ENCODE peak calls at places on chromosomes 5 and 9, in seven cellular contexts. M is natural killer cell; F is cardiac fibroblast; D is stimulated activated CD8-positive, alpha-beta memory T cell treated with anti-CD3 and anti-CD28 coated beads, Interleukin-2, amount 100 ng/mL, for 48 hours; H is GM23248; J is heart right ventricle; K is GM12865. I is an unnamed sample.

GRCh38 chr9:71036501-71036900 is 84.9 kb downstream of the TRPM3 start:
- DNase-seq in M (no peak), F (peak; percentile 60), K (no peak), J (no peak), H (no peak), D (no peak), I (no peak)

GRCh38 chr9:6567140-6567591 is 78.4 kb downstream of the GLDC start:
- DNase-seq in D (no peak), M (no peak), K (no peak), F (peak; percentile 91), J (no peak), H (peak; percentile 97), I (no peak)

GRCh38 chr9:15078345-15078744 is 168.1 kb upstream of the FREM1 start:
- DNase-seq in M (no peak), D (no peak), H (no peak), J (no peak), F (no peak), K (no peak), I (no peak)

GRCh38 chr5:1410156-1411014 is 34.9 kb downstream of the SLC6A3 start:
- DNase-seq in H (no peak), J (no peak), M (no peak), K (no peak), D (no peak), F (no peak), I (no peak)

GRCh38 chr5:177966839-177967167 is 29.2 kb downstream of the PROP1 start:
- DNase-seq in M (no peak), F (no peak), J (no peak), K (no peak), D (no peak), H (no peak), I (no peak)

GRCh38 chr5:140131967-140132409 is 6.3 kb downstream of the IGIP start:
- DNase-seq in M (no peak), D (no peak), K (peak; percentile 19), J (no peak), H (peak; percentile 97), F (peak; percentile 83), I (no peak)

GRCh38 chr9:96514108-96514824 is 64.3 kb downstream of the HABP4 start:
- DNase-seq in K (no peak), H (peak; percentile 93), F (peak; percentile 70), M (no peak), J (no peak), D (no peak), I (no peak)

GRCh38 chr9:16329699-16330113 is 540.8 kb downstream of the BNC2 start:
- DNase-seq in D (no peak), M (no peak), K (no peak), J (peak; percentile 37), H (no peak), F (peak; percentile 72), I (no peak)

GRCh38 chr9:115211413-115212204 is 93.7 kb upstream of the TNC start:
- DNase-seq in F (peak; percentile 10), J (no peak), H (peak; percentile 63), D (no peak), M (no peak), K (peak; percentile 79), I (no peak)

GRCh38 chr5:90921428-90921973 is 362.9 kb downstream of the ADGRV1 start:
- DNase-seq in D (no peak), F (no peak), M (no peak), H (no peak), J (no peak), K (no peak), I (no peak)

GRCh38 chr9:89436963-89437625 is 60.8 kb downstream of the SEMA4D start:
- DNase-seq in F (no peak), D (no peak), J (no peak), K (peak; percentile 47), H (no peak), M (peak; percentile 51), I (no peak)

GRCh38 chr9:16461231-16461840 is 409.1 kb downstream of the BNC2 start:
- DNase-seq in K (peak; percentile 86), J (no peak), H (no peak), D (no peak), F (no peak), M (no peak), I (no peak)

GRCh38 chr9:78371981-78372380 is 75.1 kb downstream of the PSAT1 start:
- DNase-seq in M (no peak), H (no peak), K (no peak), J (no peak), F (no peak), D (no peak), I (no peak)

GRCh38 chr5:143061161-143061945 is 291.2 kb downstream of the ARHGAP26 start:
- DNase-seq in F (peak; percentile 26), K (no peak), M (no peak), J (no peak), H (peak; percentile 82), D (no peak), I (no peak)

GRCh38 chr5:146165469-146165868 is 17.0 kb downstream of the LARS1 start:
- DNase-seq in H (peak; percentile 29), F (no peak), K (no peak), D (no peak), J (no peak), M (no peak), I (no peak)

GRCh38 chr5:168766038-168766700 is 187.0 kb upstream of the PANK3 start:
- DNase-seq in D (no peak), H (peak; percentile 44), M (no peak), J (no peak), F (no peak), K (no peak), I (no peak)

GRCh38 chr9:78985084-78985738 is 586.6 kb upstream of the TLE4 start:
- DNase-seq in H (peak; percentile 51), J (no peak), K (no peak), D (no peak), F (no peak), M (no peak), I (no peak)

I was measured in tibial nerve.